ENCODE peak calls at places on chromosomes 6 and 20, in eight cellular contexts. W, P, A, N, T, Z, Q and G are unnamed samples.

GRCh38 chr6:38184780-38185080 is 365.2 kb downstream of the ZFAND3 start:
- DNase-seq in W (no peak), N (no peak), T (no peak), P (no peak), Q (no peak), A (no peak), Z (no peak), G (no peak)

GRCh38 chr6:140537834-140538680 is 1163.6 kb upstream of the CITED2 start:
- DNase-seq in N (peak; percentile 63), T (no peak), W (peak; percentile 11), A (no peak), Q (peak; percentile 100), Z (peak; percentile 95), P (peak; percentile 64), G (peak; percentile 96)

GRCh38 chr6:31405996-31406395 is 2.6 kb downstream of the MICA start:
- DNase-seq in T (no peak), N (no peak), P (no peak), A (no peak), Q (no peak), Z (no peak), W (no peak), G (no peak)

GRCh38 chr6:38671885-38672467 is 31.0 kb downstream of the GLO1 start:
- DNase-seq in P (no peak), W (peak; percentile 14), Z (peak; percentile 74), Q (peak; percentile 66), N (peak; percentile 78), A (peak; percentile 28), T (peak; percentile 47), G (peak; percentile 68)

GRCh38 chr20:62985089-62985778 is 21.5 kb downstream of the BHLHE23 start:
- DNase-seq in T (no peak), Z (no peak), Q (no peak), N (no peak), A (no peak), W (peak; percentile 28), P (no peak), G (no peak)

GRCh38 chr20:17818187-17818586 is 118.4 kb downstream of the BANF2 start:
- DNase-seq in Q (no peak), W (no peak), P (peak; percentile 32), A (no peak), Z (no peak), T (no peak), N (no peak), G (no peak)

GRCh38 chr20:21251278-21251677 is 51.9 kb upstream of the XRN2 start:
- DNase-seq in T (no peak), W (no peak), A (no peak), N (no peak), Q (peak; percentile 11), P (no peak), Z (peak; percentile 17), G (peak; percentile 15)

GRCh38 chr20:61613885-61614284 is 361.8 kb downstream of the CDH4 start:
- DNase-seq in T (no peak), P (no peak), Z (no peak), A (no peak), N (no peak), Q (no peak), W (no peak), G (no peak)

GRCh38 chr6:29651413-29652197 is 5.3 kb upstream of the MOG start:
- DNase-seq in W (no peak), Q (peak; percentile 36), Z (peak; percentile 46), T (no peak), N (peak; percentile 52), P (no peak), A (peak; percentile 38), G (peak; percentile 47)

GRCh38 chr6:114176726-114177125 is 166.1 kb downstream of the HS3ST5 start:
- DNase-seq in Q (no peak), T (no peak), P (no peak), A (no peak), W (no peak), N (no peak), Z (no peak), G (no peak)

GRCh38 chr6:34223381-34223963 is 13.2 kb upstream of the HMGA1 start:
- DNase-seq in P (no peak), T (no peak), W (no peak), A (no peak), N (peak; percentile 64), Q (no peak), Z (no peak), G (no peak)

GRCh38 chr6:163098827-163099469 is 315.6 kb upstream of the QKI start:
- DNase-seq in A (no peak), N (no peak), Z (peak; percentile 22), W (no peak), P (no peak), Q (no peak), T (no peak), G (no peak)

DNA sequence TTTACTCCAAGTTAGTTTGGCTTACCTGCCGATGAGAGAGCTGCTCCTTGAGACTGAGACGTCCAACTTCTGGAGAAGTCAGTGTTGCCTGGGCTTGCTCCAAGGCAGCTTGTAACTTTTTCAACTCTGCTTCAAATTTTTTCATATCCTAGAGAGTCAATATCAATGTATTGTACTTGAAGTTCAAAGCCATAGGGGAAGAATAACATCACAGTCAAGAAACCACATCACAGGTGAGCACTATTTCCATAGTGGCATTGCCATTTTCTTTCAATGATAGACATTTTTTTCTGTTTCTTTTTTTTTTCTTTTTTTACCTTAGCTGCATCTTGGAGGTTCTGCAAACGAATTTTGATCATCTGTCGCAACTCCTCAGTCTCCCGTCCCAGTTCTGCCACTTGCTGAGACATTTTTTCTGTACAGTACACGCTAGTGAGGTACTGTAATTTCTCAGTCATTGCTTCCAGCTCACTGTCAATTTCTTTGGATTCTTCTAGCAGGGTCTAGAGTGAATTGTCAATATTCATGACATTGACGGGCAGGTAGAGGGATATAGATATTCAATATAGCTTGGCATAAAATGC is 326.7 kb downstream of the SYNE1 start:
- DNase-seq in N (no peak), P (no peak), Q (no peak), A (no peak), W (no peak), Z (no peak), T (no peak), G (no peak)
- H3K4me3 ChIP-seq in N (no peak overlapping the region), P (no peak overlapping the region), Q (no peak overlapping the region), A (no peak overlapping the region), W (no peak overlapping the region), Z (no peak overlapping the region), T (no peak overlapping the region), G (no peak overlapping the region)

GRCh38 chr6:44028767-44029166 is 98.5 kb downstream of the MRPL14 start:
- DNase-seq in W (no peak), T (no peak), Q (no peak), N (no peak), A (no peak), P (peak; percentile 41), Z (no peak), G (no peak)
- TF ChIP-seq CTCF in W (no peak), T (no peak), Q (peak; percentile 41), N (no peak), A (peak; percentile 35), P (peak; percentile 26), Z (peak; percentile 23), G (peak; percentile 36)

GRCh38 chr6:150416120-150416519 is 47.3 kb downstream of the IYD start:
- DNase-seq in A (no peak), N (no peak), T (no peak), Z (no peak), Q (no peak), P (no peak), W (no peak), G (no peak)

GRCh38 chr6:150418825-150419594 is 50.2 kb downstream of the IYD start:
- DNase-seq in W (peak; percentile 72), Q (peak; percentile 56), P (peak; percentile 76), Z (peak; percentile 53), N (peak; percentile 82), A (peak; percentile 61), T (no peak), G (peak; percentile 51)

GRCh38 chr6:150417247-150417646 is 48.4 kb downstream of the IYD start:
- DNase-seq in Z (no peak), T (no peak), Q (no peak), N (no peak), A (no peak), P (no peak), W (no peak), G (no peak)

GRCh38 chr6:150420428-150420827 is 51.6 kb downstream of the IYD start:
- DNase-seq in W (no peak), A (no peak), T (no peak), Q (no peak), N (no peak), P (no peak), Z (no peak), G (no peak)

DNA sequence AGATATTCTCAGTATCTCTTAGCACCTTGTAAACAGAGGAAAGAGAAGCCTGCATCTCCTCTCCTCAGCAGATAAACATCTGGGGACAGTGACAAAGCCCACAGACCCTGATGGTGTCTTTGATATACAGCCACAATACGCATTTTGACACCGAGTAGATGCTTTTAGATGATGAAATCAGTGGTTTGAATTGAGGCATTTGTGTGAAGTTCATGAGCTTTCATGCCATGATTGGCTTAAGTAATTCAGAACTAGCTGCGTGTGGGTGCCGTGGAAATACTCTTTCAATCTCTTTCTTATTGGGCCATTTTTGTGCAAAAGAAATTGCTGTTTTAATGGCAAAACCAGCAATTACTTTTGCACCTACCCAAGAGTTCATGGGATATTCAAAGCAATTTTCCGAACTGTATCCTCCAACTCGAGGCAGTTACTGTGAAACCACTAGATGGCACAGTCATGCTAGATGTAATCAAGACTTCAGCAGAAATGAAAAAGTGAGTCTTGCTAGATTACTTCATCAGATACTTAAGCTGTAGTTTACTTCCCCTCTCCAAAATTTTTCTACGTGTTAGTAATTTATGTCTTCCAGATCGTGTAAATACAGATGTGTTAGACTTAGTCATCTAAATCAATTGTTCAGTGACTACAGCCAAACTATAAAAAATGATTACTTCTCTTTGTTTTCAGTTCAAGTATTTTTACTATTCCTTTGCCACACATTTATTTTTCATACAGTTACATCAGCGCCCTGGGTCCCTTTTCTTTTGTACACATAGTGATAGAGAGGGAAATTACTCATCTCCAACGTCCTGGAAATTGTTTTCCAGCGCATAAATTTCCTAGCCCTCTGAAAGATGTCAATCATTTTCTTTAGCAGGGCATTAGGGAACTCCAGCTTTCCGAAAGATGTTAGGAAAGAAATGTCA is 49.4 kb downstream of the IYD start:
- DNase-seq in T (peak; percentile 45), W (peak; percentile 63), A (peak; percentile 88), Z (peak; percentile 82), P (no peak), N (peak; percentile 84), Q (peak; percentile 93), G (peak; percentile 82)
- H3K4me3 ChIP-seq in T (no peak overlapping the region), W (peak overlapping the region; percentile 50), A (peak overlapping the region; percentile 13), Z (peak overlapping the region; percentile 16), P (peak overlapping the region; percentile 43), N (no peak overlapping the region), Q (peak overlapping the region; percentile 49), G (peak overlapping the region; percentile 46)

DNA sequence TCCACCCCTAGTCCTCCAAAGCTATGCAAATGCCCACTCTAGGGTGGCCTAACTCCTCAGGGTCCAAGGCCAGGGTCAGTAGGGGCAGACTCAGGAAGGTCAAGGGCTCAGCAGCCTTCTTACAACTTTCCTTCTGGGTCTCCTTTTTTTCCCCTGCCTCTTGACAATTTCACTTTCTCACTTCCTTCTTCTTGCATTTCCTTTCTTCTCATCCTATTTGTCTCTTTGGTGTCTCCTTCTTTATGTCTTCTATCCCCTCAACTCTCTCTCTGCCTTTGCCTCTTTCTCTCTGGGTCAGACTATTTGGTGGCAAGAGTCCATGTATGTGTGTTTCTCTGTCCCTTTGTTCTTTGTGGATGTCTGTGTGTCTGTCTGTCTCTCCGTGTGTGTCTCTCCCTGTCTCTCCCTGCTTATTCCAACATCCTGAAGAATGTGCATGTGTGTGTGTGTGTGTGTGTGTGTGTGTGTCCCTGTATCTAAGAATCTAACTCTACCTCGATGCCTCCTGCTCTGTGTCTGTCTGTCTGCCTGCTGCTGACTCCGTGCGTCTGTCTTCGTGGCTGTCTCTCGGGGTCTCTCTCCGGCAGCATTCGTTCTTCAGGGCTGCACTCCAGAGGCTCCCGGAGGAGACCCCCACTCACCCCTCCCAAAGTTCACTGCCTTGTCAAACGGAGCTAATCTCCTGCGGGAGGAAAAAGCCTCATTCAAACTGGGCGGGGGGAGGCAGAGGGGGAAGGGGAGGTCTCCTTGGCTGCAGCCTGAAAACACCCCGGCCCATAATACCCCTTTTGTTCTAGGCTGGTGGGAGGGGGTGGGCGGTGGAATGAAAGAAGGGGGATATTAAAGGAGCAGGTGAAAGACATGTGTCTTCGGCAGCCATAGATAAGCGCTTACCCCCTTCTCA is 51.7 kb upstream of the FOXP4 start:
- DNase-seq in W (no peak), Q (no peak), N (no peak), Z (no peak), P (no peak), A (no peak), T (no peak), G (no peak)
- TF ChIP-seq CTCF in W (no peak), Q (no peak), N (no peak), Z (no peak), P (no peak), A (no peak), T (no peak), G (no peak)